ENCODE peak calls at places on chromosomes 2 and 18, in four cellular contexts. One of them, this sample, is unnamed.

GRCh38 chr2:129709030-129709955 is 270.2 kb upstream of the RAB6C start:
- DNase-seq in HepG2: no peak
- DNase-seq in K562: no peak
- DNase-seq in SK-N-SH: no peak
- DNase-seq in this sample: no peak

GRCh38 chr2:210553371-210553770 is 3.0 kb upstream of the CPS1 start:
- DNase-seq in HepG2: peak; percentile 62
- DNase-seq in K562: no peak
- DNase-seq in SK-N-SH: no peak
- DNase-seq in this sample: no peak

GRCh38 chr2:96205238-96205637 is 3.4 kb downstream of the STARD7 start:
- DNase-seq in HepG2: no peak
- DNase-seq in K562: no peak
- DNase-seq in SK-N-SH: no peak
- DNase-seq in this sample: no peak

GRCh38 chr2:19362094-19362649 is 3.7 kb upstream of the OSR1 start:
- DNase-seq in HepG2: no peak
- DNase-seq in K562: no peak
- DNase-seq in SK-N-SH: peak; percentile 47
- DNase-seq in this sample: no peak

GRCh38 chr2:109125595-109126500 is 3.2 kb upstream of the SH3RF3 start:
- DNase-seq in HepG2: peak; percentile 28
- DNase-seq in K562: no peak
- DNase-seq in SK-N-SH: no peak
- DNase-seq in this sample: peak; percentile 18

GRCh38 chr2:69742170-69742952 is 427 bp downstream of the ANXA4 start:
- DNase-seq in HepG2: no peak
- DNase-seq in K562: no peak
- DNase-seq in SK-N-SH: peak; percentile 15
- DNase-seq in this sample: no peak

GRCh38 chr2:219737270-219737691 is 109.9 kb downstream of the SLC4A3 start:
- DNase-seq in HepG2: no peak
- DNase-seq in K562: no peak
- DNase-seq in SK-N-SH: no peak
- DNase-seq in this sample: no peak

GRCh38 chr18:62717059-62717849 is 1.9 kb downstream of the PHLPP1 start:
- DNase-seq in HepG2: peak; percentile 48
- DNase-seq in K562: peak; percentile 32
- DNase-seq in SK-N-SH: peak; percentile 12
- DNase-seq in this sample: peak; percentile 34

GRCh38 chr2:40725950-40726349 is 274.1 kb upstream of the SLC8A1 start:
- DNase-seq in HepG2: no peak
- DNase-seq in K562: no peak
- DNase-seq in SK-N-SH: no peak
- DNase-seq in this sample: no peak

GRCh38 chr2:168740788-168741187 is 61.6 kb upstream of the NOSTRIN start:
- DNase-seq in HepG2: no peak
- DNase-seq in K562: peak; percentile 23
- DNase-seq in SK-N-SH: no peak
- DNase-seq in this sample: no peak

GRCh38 chr2:231785822-231786176 is 446 bp upstream of the COPS7B start:
- DNase-seq in HepG2: no peak
- DNase-seq in K562: no peak
- DNase-seq in SK-N-SH: no peak
- DNase-seq in this sample: no peak

GRCh38 chr18:61892683-61893303 is at the start of gene RNF152:
- DNase-seq in HepG2: no peak
- DNase-seq in K562: no peak
- DNase-seq in SK-N-SH: peak; percentile 75
- DNase-seq in this sample: no peak

GRCh38 chr2:170324640-170325046 is 146.7 kb downstream of the MYO3B start:
- DNase-seq in HepG2: peak; percentile 51
- DNase-seq in K562: peak; percentile 85
- DNase-seq in SK-N-SH: peak; percentile 24
- DNase-seq in this sample: peak; percentile 42

GRCh38 chr2:231709981-231710750 is 1.8 kb downstream of the PTMA start:
- DNase-seq in HepG2: peak; percentile 78
- DNase-seq in K562: peak; percentile 84
- DNase-seq in SK-N-SH: peak; percentile 95
- DNase-seq in this sample: no peak

GRCh38 chr2:55530539-55531081 is 11.1 kb downstream of the CFAP36 start:
- DNase-seq in HepG2: no peak
- DNase-seq in K562: no peak
- DNase-seq in SK-N-SH: no peak
- DNase-seq in this sample: no peak

GRCh38 chr18:37019157-37019571 is 190.2 kb downstream of the KIAA1328 start:
- DNase-seq in HepG2: peak; percentile 27
- DNase-seq in K562: no peak
- DNase-seq in SK-N-SH: peak; percentile 4
- DNase-seq in this sample: no peak

GRCh38 chr2:173750332-173750731 is 214.8 kb downstream of the SP3 start:
- DNase-seq in HepG2: no peak
- DNase-seq in K562: no peak
- DNase-seq in SK-N-SH: no peak
- DNase-seq in this sample: no peak

GRCh38 chr18:32037616-32038015 is 19.0 kb downstream of the RNF125 start:
- DNase-seq in HepG2: no peak
- DNase-seq in K562: no peak
- DNase-seq in SK-N-SH: no peak
- DNase-seq in this sample: no peak
- H4K20me1 ChIP-seq in HepG2: no peaks in the 10 kb centered on the region
- H4K20me1 ChIP-seq in K562: no peaks in the 10 kb centered on the region
- H4K20me1 ChIP-seq in SK-N-SH: no peaks in the 10 kb centered on the region
- H4K20me1 ChIP-seq in this sample: no peaks in the 10 kb centered on the region

DNA sequence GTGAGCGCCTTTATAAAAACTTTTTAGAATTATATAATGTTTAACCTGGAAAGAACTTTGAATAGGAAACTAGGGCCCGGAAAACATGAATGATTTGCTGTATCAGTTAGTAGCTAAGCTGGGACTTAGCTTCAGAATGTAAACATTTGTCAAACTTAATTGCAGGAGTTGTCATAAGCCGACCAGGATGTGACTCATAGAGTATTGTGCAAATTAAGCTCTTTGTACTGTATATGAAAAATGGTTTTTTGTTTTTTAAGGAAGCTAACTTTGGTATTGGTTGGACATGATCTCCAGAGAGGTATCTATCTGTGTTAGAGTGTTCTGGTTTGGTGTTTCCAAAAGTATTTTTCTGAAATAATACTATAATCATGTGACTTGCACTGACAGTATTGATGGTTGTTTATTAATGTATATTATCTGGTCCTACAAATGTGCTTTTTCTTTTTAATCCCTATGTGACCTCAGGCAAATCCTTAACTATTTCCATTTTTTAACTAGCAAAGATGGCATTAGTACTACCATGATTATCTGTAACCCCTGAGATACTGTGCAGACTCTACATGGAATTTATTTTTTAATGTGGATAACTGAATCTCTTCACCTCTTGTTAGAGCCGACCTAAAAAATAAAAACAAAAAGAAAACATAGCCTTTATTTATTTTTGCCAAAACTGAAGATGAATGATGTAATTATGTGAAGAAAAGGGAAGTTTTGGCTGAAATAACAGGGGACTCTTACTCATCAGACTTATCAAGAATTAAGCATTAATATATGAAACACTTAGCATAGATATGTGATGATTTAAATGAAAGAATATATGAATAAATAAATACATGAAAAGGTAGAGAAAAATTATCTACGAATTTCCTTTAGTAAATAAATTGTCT is 11.7 kb downstream of the YIPF4 start:
- DNase-seq in HepG2: peak; percentile 80
- DNase-seq in K562: peak; percentile 23
- DNase-seq in SK-N-SH: no peak
- DNase-seq in this sample: peak; percentile 16
- TF ChIP-seq ELF1 in HepG2: no peak
- TF ChIP-seq ELF1 in K562: no peak
- TF ChIP-seq ELF1 in SK-N-SH: no peak
- TF ChIP-seq ELF1 in this sample: no peak

DNA sequence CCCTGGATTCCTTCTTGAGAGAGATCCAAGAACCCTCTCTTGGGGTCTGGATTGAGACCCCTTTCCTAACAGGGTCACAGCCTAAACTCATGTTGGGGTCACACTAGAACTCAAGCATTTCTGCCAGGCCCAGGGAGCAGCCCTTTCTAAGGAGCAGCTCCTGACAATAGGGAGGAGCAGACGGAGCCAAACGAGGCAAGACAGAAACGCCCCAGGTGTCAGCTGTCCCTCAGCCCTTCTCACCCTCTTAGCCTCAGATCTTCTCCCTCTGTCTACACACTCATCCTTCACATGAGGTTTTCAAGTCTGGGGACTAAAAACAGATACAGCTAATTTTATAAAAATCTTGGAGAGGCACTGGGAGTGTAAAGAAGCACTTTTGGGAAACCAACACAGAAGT is 157.2 kb downstream of the SOCS6 start:
- DNase-seq in HepG2: no peak
- DNase-seq in K562: no peak
- DNase-seq in SK-N-SH: no peak
- DNase-seq in this sample: no peak
- H2AFZ ChIP-seq in HepG2: peak overlapping the region; percentile 92
- H2AFZ ChIP-seq in K562: no peak overlapping the region
- H2AFZ ChIP-seq in SK-N-SH: no peak overlapping the region
- H2AFZ ChIP-seq in this sample: no peak overlapping the region

GRCh38 chr2:201182650-201183372 is at the start of gene CASP10:
- DNase-seq in HepG2: peak; percentile 94
- DNase-seq in K562: peak; percentile 88
- DNase-seq in SK-N-SH: no peak
- DNase-seq in this sample: peak; percentile 53
- H4K20me1 ChIP-seq in HepG2: no peaks in the 10 kb centered on the region
- H4K20me1 ChIP-seq in K562: no peaks in the 10 kb centered on the region
- H4K20me1 ChIP-seq in SK-N-SH: no peaks in the 10 kb centered on the region
- H4K20me1 ChIP-seq in this sample: no peaks in the 10 kb centered on the region

GRCh38 chr2:28365158-28365557 is 27.5 kb upstream of the FOSL2 start:
- DNase-seq in HepG2: no peak
- DNase-seq in K562: no peak
- DNase-seq in SK-N-SH: no peak
- DNase-seq in this sample: no peak

GRCh38 chr2:28368417-28368798 is 24.2 kb upstream of the FOSL2 start:
- DNase-seq in HepG2: no peak
- DNase-seq in K562: no peak
- DNase-seq in SK-N-SH: no peak
- DNase-seq in this sample: no peak

GRCh38 chr2:28366149-28366495 is 26.5 kb upstream of the FOSL2 start:
- DNase-seq in HepG2: no peak
- DNase-seq in K562: no peak
- DNase-seq in SK-N-SH: no peak
- DNase-seq in this sample: no peak

GRCh38 chr2:28367667-28368416 is 24.8 kb upstream of the FOSL2 start:
- DNase-seq in HepG2: no peak
- DNase-seq in K562: no peak
- DNase-seq in SK-N-SH: no peak
- DNase-seq in this sample: no peak

GRCh38 chr2:28366496-28367282 is 26.0 kb upstream of the FOSL2 start:
- DNase-seq in HepG2: no peak
- DNase-seq in K562: peak; percentile 91
- DNase-seq in SK-N-SH: peak; percentile 76
- DNase-seq in this sample: no peak
- TF ChIP-seq ELF1 in HepG2: no peak
- TF ChIP-seq ELF1 in K562: peak; percentile 84
- TF ChIP-seq ELF1 in SK-N-SH: no peak
- TF ChIP-seq ELF1 in this sample: no peak

DNA sequence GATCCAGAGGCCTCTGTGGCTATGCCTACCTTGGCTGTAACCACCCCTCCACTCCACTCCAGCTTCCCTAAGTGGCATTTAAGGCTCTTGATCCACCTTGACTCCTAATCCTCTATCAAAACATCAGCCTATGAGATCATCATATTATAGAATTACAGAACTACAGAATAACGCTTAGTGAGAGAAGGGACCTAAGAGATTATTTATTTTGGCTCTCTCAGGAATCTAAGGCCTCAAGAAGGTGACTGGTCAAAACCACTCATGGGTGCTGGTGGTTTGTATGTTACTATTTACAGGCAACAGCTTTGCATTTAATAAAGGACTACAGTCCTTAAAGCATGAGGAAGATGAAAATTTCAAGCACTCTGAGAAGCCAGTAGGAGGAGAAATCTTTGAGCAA is 118.8 kb downstream of the FSHR start:
- DNase-seq in HepG2: no peak
- DNase-seq in K562: no peak
- DNase-seq in SK-N-SH: no peak
- DNase-seq in this sample: no peak
- H2AFZ ChIP-seq in HepG2: no peak overlapping the region
- H2AFZ ChIP-seq in K562: no peak overlapping the region
- H2AFZ ChIP-seq in SK-N-SH: no peak overlapping the region
- H2AFZ ChIP-seq in this sample: no peak overlapping the region

DNA sequence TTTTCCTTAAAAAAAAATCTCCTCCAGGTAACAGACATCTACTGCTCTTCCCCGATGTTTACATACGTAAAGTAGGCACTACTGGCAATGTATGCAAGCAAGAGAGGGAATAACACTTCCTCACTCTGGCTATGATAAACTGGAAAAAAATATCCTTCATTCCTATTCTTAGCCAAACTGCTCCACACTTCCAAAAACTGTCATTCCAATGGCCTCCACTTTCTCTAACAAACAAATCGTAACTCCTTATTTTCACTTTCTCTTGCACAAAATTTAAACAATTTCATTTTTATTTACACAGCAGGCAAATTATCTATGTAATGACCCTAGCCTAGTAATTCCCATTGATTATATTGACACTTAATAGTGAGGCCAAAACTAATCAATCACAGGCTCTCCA is 184.4 kb downstream of the TCF4 start:
- DNase-seq in HepG2: no peak
- DNase-seq in K562: no peak
- DNase-seq in SK-N-SH: no peak
- DNase-seq in this sample: no peak
- H4K20me1 ChIP-seq in HepG2: no peaks in the 10 kb centered on the region
- H4K20me1 ChIP-seq in K562: no peaks in the 10 kb centered on the region
- H4K20me1 ChIP-seq in SK-N-SH: no peaks in the 10 kb centered on the region
- H4K20me1 ChIP-seq in this sample: no peaks in the 10 kb centered on the region

GRCh38 chr18:27315001-27315400 is 129.9 kb upstream of the CHST9 start:
- DNase-seq in HepG2: no peak
- DNase-seq in K562: no peak
- DNase-seq in SK-N-SH: no peak
- DNase-seq in this sample: no peak
- TF ChIP-seq ELF1 in HepG2: no peak
- TF ChIP-seq ELF1 in K562: no peak
- TF ChIP-seq ELF1 in SK-N-SH: no peak
- TF ChIP-seq ELF1 in this sample: no peak

GRCh38 chr2:189254268-189254883 is 74.8 kb upstream of the COL5A2 start:
- DNase-seq in HepG2: no peak
- DNase-seq in K562: no peak
- DNase-seq in SK-N-SH: peak; percentile 7
- DNase-seq in this sample: no peak
- H2AFZ ChIP-seq in HepG2: no peak overlapping the region
- H2AFZ ChIP-seq in K562: no peak overlapping the region
- H2AFZ ChIP-seq in SK-N-SH: peak overlapping the region; percentile 74
- H2AFZ ChIP-seq in this sample: no peak overlapping the region